ENCODE peak calls at places on chromosomes 4 and X, in nine cellular contexts. U is lower leg skin, F is GM23338, C is fibroblast of mammary gland, H is DND-41, P is uterus, K is brain microvascular endothelial cell, Y is B cell, S is chondrocyte. I is an unnamed sample.

GRCh38 chr4:16238304-16238703 is 12.0 kb upstream of the TAPT1 start:
- DNase-seq in Y (no peak), K (peak), P (no peak), F (no peak), H (no peak), C (no peak), U (no peak), S (no peak), I (no peak)

GRCh38 chr4:24855741-24856140 is 57.1 kb downstream of the CCDC149 start:
- DNase-seq in Y (no peak), S (no peak), P (no peak), C (no peak), F (no peak), H (no peak), U (no peak), K (no peak), I (no peak)

GRCh38 chr4:40316782-40317635 is 18.1 kb upstream of the CHRNA9 start:
- DNase-seq in F (peak), C (peak), U (peak), K (peak), Y (peak), H (peak), P (peak), S (no peak), I (peak)

GRCh38 chr4:104722467-104722866 is 227.8 kb upstream of the CXXC4 start:
- DNase-seq in F (no peak), Y (no peak), C (no peak), H (no peak), U (no peak), S (no peak), K (no peak), P (no peak), I (no peak)

GRCh38 chr4:55125087-55125721 is at the start of gene KDR:
- DNase-seq in U (peak), K (peak), F (peak), S (peak), H (no peak), C (peak), Y (no peak), P (peak), I (no peak)

GRCh38 chrX:405149-405548 is 18.4 kb upstream of the PPP2R3B start:
- DNase-seq in S (no peak), P (no peak), H (no peak), F (no peak), K (no peak), C (no peak), Y (no peak), U (no peak), I (no peak)

GRCh38 chr4:111707491-111707890 is 437.8 kb upstream of the FAM241A start:
- DNase-seq in F (no peak), K (no peak), U (no peak), C (no peak), P (no peak), H (no peak), Y (no peak), S (no peak), I (no peak)

GRCh38 chr4:177975315-177975714 is 533.1 kb upstream of the AGA start:
- DNase-seq in K (no peak), F (no peak), Y (no peak), P (no peak), C (no peak), U (no peak), H (no peak), S (no peak), I (no peak)

GRCh38 chr4:77073981-77074865 is 1.6 kb downstream of the CCNI start:
- DNase-seq in S (no peak), U (no peak), Y (no peak), C (peak), H (no peak), K (no peak), P (no peak), F (no peak), I (no peak)

GRCh38 chr4:5887361-5888221 is 5.3 kb downstream of the CRMP1 start:
- DNase-seq in S (no peak), Y (no peak), C (no peak), F (peak), U (no peak), P (peak), H (no peak), K (no peak), I (no peak)

GRCh38 chr4:134787315-134787714 is 585.7 kb upstream of the PABPC4L start:
- DNase-seq in K (peak), H (no peak), S (no peak), F (no peak), U (no peak), C (no peak), Y (no peak), P (no peak), I (no peak)

GRCh38 chr4:106659386-106659785 is 290.8 kb upstream of the GIMD1 start:
- DNase-seq in P (no peak), S (no peak), H (no peak), K (no peak), U (no peak), F (no peak), Y (no peak), C (no peak), I (no peak)

GRCh38 chr4:6682862-6683590 is 10.7 kb upstream of the S100P start:
- DNase-seq in C (no peak), Y (no peak), U (no peak), F (no peak), S (no peak), H (no peak), P (no peak), K (no peak), I (no peak)

GRCh38 chrX:48616575-48616974 is 19.3 kb downstream of the WDR13 start:
- DNase-seq in S (no peak), P (no peak), F (peak), H (no peak), U (peak), K (no peak), C (peak), Y (no peak), I (no peak)

GRCh38 chr4:61201562-61202099 is 1.5 kb downstream of the ADGRL3 start:
- DNase-seq in U (peak), P (no peak), F (peak), K (no peak), S (no peak), C (no peak), H (no peak), Y (no peak), I (peak)

GRCh38 chr4:164383187-164384181 is 370.4 kb upstream of the SMIM31 start:
- DNase-seq in S (peak), C (peak), H (no peak), U (no peak), P (peak), F (peak), K (peak), Y (no peak), I (peak)

GRCh38 chr4:37970702-37971101 is 10.5 kb downstream of the PTTG2 start:
- DNase-seq in C (peak), S (no peak), U (peak), Y (peak), K (peak), H (peak), F (peak), P (peak), I (no peak)

GRCh38 chr4:85842540-85842939 is 367.6 kb downstream of the ARHGAP24 start:
- DNase-seq in C (peak), Y (peak), P (no peak), F (no peak), U (no peak), H (peak), K (no peak), S (no peak), I (no peak)

GRCh38 chr4:32140636-32141035 is 1420.5 kb downstream of the PCDH7 start:
- DNase-seq in S (no peak), H (no peak), F (no peak), K (peak), Y (no peak), P (no peak), C (peak), U (no peak), I (no peak)

GRCh38 chr4:1512738-1513660 is 106.8 kb upstream of the NKX1-1 start:
- DNase-seq in Y (no peak), F (peak), P (no peak), H (no peak), U (no peak), S (peak), C (no peak), K (no peak), I (no peak)

GRCh38 chrX:115892787-115893671 is 277.5 kb upstream of the AGTR2 start:
- DNase-seq in H (no peak), S (no peak), K (peak), Y (no peak), C (peak), F (peak), P (peak), U (peak), I (no peak)

GRCh38 chr4:174119051-174119450 is 164.4 kb downstream of the FBXO8 start:
- DNase-seq in U (no peak), Y (no peak), C (peak), P (peak), F (no peak), S (no peak), K (peak), H (no peak), I (no peak)

GRCh38 chr4:123317211-123317610 is 79.4 kb upstream of the SPRY1 start:
- DNase-seq in K (no peak), F (no peak), C (no peak), Y (no peak), U (no peak), S (no peak), P (no peak), H (no peak), I (no peak)

GRCh38 chr4:148341980-148342800 is 100.0 kb downstream of the NR3C2 start:
- DNase-seq in Y (no peak), P (no peak), K (no peak), S (no peak), H (no peak), U (no peak), C (no peak), F (no peak), I (no peak)

GRCh38 chr4:6288342-6288741 is 18.7 kb downstream of the WFS1 start:
- DNase-seq in H (no peak), Y (no peak), K (no peak), C (no peak), F (no peak), P (no peak), S (no peak), U (no peak), I (no peak)

GRCh38 chr4:111689731-111690130 is 455.5 kb upstream of the FAM241A start:
- DNase-seq in U (no peak), P (no peak), F (no peak), S (no peak), H (no peak), C (peak), K (no peak), Y (no peak), I (no peak)

GRCh38 chr4:12729384-12729783 is 754.8 kb downstream of the RAB28 start:
- DNase-seq in Y (no peak), S (no peak), C (peak), U (no peak), K (no peak), F (peak), P (no peak), H (no peak), I (peak)

GRCh38 chr4:16168710-16169388 is 57.4 kb downstream of the TAPT1 start:
- DNase-seq in F (no peak), K (no peak), C (no peak), Y (no peak), S (no peak), U (no peak), H (no peak), P (no peak), I (no peak)

GRCh38 chrX:154739952-154740351 is 10.9 kb downstream of the GAB3 start:
- DNase-seq in C (no peak), P (no peak), F (no peak), K (no peak), H (no peak), S (no peak), Y (no peak), U (no peak), I (no peak)

GRCh38 chrX:70907900-70908299 is 611 bp downstream of the TEX11 start:
- DNase-seq in C (no peak), U (no peak), F (peak), P (no peak), H (no peak), S (no peak), K (no peak), Y (no peak), I (no peak)

GRCh38 chrX:70908541-70908940 is at the start of gene TEX11:
- DNase-seq in H (no peak), P (no peak), U (no peak), K (no peak), S (no peak), Y (no peak), F (peak), C (no peak), I (no peak)
- TF ChIP-seq CTCF in H (no peak), P (no peak), U (no peak), K (no peak), S (no peak), Y (no peak), F (peak), C (no peak), I (no peak)

DNA sequence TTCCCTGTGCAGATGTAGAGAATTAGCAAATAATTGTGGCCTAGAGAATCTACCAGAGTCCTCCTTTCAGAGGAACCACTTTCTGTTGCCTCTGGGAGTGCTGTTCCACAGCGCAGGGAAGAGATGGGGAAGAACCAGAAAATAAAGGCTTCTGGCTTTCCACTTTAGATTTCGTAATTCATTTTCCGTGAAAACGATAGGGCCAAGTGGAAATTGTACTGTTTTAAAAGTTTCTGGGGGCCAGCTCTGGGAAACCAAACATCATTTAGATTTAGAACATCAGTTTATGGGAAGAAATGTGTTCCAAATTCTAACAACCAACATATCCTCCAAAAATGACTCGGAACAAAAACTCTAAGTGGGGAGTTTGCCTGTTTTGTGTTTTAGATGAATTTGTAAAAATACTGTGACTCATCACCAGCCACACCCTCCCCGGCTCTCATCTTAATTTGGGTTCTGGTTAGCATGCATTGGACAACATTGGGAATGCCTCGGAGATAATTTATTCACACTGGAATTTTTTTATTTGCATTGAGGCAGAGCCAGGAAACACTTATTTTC is 65.2 kb upstream of the LNX1 start:
- DNase-seq in C (peak), K (no peak), Y (no peak), H (no peak), S (no peak), U (no peak), P (peak), F (no peak), I (no peak)
- TF ChIP-seq CTCF in C (peak), K (peak), Y (no peak), H (no peak), S (peak), U (no peak), P (peak), F (peak), I (no peak)

GRCh38 chr4:168129802-168130201 is 37.5 kb downstream of the ANXA10 start:
- DNase-seq in S (no peak), U (no peak), H (no peak), C (no peak), P (no peak), Y (no peak), K (no peak), F (no peak), I (no peak)

GRCh38 chr4:168128601-168129000 is 36.3 kb downstream of the ANXA10 start:
- DNase-seq in S (no peak), H (no peak), K (no peak), F (no peak), C (no peak), U (no peak), P (no peak), Y (no peak), I (no peak)

GRCh38 chr4:168124008-168124641 is 31.8 kb downstream of the ANXA10 start:
- DNase-seq in F (no peak), U (no peak), H (no peak), P (no peak), K (peak), C (peak), Y (no peak), S (no peak), I (no peak)

GRCh38 chr4:168126952-168127351 is 34.6 kb downstream of the ANXA10 start:
- DNase-seq in C (no peak), F (no peak), U (no peak), K (no peak), H (no peak), Y (no peak), P (no peak), S (no peak), I (no peak)

DNA sequence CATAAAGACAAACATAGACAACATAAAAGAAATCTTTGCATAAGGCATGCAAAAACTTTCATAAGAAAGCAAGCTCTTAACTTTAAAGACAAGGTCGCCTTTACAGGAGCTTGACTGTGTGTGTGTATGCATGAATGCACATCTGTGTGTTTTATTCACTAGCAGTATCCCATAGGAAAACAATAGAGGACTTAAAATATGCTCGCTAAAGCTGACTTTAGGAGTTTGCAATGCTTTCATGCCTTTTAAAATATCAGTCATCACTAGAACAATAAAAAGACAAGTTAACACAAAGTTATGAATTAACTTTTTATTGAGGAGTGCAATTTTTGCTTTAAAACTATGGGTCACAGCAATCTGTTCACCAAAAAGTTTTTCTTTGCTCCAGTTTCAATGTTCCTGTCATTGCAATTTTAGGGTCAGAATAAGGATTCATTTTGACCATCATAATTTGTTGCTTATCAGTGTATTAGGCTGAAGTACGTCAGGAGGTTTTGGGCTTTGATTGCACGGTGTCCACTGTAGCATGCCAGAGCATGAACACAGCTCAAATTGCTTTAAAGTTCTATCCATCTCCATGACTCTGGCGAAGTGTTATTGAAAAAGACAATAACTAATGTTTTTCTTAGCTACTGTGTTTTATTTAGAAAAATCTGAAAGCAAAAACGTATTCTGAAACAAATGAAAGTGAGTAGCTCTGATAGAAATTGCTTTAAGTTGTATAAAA is 36.9 kb downstream of the ANXA10 start:
- DNase-seq in U (no peak), S (no peak), P (no peak), K (no peak), F (no peak), H (no peak), C (no peak), Y (no peak), I (no peak)
- TF ChIP-seq CTCF in U (no peak), S (no peak), P (no peak), K (no peak), F (no peak), H (no peak), C (no peak), Y (no peak), I (no peak)

DNA sequence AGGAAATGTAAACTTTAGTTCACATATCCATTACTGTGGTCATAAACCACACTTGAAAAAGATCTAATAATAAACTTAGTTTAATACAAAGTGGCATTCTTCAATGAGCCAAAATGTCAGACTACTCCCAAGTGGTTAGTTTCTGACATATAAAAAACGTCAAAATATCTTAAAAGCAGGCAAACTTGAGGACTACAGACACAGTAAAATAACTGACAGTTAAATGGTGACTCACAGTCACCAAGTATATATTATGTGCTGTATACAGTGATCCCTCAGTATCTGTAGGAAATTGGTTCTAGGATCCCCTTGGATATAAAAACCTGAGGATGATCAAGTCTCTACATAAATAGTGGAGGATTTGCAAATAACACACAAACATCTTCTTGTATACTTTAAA is 11.6 kb upstream of the CORIN start:
- DNase-seq in F (no peak), S (no peak), C (no peak), U (no peak), Y (no peak), K (no peak), H (no peak), P (no peak), I (no peak)
- TF ChIP-seq CTCF in F (no peak), S (no peak), C (no peak), U (no peak), Y (no peak), K (no peak), H (no peak), P (no peak), I (no peak)

DNA sequence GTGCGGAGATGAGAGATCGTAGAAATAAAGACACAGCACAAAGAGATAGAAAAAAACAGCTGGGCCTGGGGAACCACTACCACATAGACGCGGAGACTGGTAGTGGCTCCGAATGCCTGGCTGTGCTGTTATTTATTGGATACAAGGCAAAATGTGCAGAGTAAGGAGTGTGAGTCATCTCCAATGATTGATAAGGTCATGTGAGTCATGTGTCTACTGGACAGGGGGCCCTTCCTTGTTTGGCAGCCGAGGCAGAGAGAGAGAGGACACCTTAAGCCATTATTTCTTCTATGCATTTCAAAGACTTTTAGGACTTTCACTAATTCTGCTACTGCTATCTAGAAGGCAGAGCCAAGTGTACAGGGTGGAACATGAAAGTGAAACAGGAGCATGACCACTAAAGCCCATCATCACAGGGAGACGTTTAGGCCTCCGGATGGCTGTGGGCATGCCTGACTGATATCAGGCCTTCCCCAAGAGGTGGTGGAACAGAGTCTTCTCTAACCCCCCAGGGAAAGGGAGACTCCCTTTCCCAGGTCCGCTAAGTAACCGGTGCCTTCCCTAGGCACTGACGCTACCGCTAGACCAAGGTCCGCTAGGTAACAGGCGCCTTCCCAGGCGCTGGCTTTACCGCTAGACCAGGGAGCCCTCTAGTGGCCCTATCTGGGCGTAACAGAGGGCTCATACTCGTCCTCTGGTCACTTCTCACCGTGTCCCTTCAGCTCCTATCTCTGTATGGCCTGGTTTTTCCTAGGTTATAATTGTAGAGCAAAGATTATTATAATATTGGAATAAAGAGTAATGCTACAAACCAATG is 921.5 kb upstream of the PCDH10 start:
- DNase-seq in K (peak), F (peak), S (no peak), Y (no peak), C (peak), H (no peak), P (no peak), U (no peak), I (no peak)
- TF ChIP-seq CTCF in K (peak), F (peak), S (peak), Y (no peak), C (peak), H (peak), P (no peak), U (no peak), I (peak)

DNA sequence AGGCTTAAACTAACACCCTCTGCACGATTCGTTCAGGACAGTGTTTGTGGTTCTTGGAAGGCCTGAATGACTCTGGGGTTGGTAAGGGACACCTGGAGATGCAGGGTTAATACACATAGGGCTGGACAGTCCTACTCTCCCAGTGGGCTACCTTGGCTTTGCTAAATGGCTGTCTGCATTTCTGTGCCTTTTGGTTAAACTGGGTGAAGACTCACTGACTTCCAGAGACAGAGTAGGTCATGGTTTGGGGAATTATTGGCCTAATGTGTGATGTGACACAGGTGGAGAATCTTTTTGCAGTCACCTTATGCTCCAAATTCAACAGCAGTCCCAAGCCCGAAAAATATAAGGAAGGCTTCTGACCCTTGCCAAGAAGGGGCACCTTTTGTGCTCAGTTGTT is 10.5 kb downstream of the POU4F2 start:
- DNase-seq in P (no peak), F (no peak), C (no peak), Y (no peak), U (no peak), K (no peak), H (no peak), S (no peak), I (no peak)
- TF ChIP-seq CTCF in P (no peak), F (no peak), C (no peak), Y (no peak), U (no peak), K (no peak), H (no peak), S (no peak), I (no peak)

I was measured in GM13976.